ENCODE peak calls at places on chromosomes 6 and 20, in nine cellular contexts. R, C, T, N, A, Y, K, J and P are unnamed samples.

GRCh38 chr6:36033935-36034334 is 6.3 kb downstream of the MAPK14 start:
- DNase-seq in R (no peak), C (no peak), T (no peak), N (no peak), A (no peak), Y (no peak), K (peak; percentile 14), J (no peak), P (no peak)

GRCh38 chr20:56630086-56630493 is 984 bp downstream of the TFAP2C start:
- DNase-seq in R (peak; percentile 80), C (no peak), T (no peak), N (no peak), A (no peak), Y (no peak), K (no peak), J (peak; percentile 95), P (no peak)

GRCh38 chr6:3337521-3338350 is 79.0 kb downstream of the PSMG4 start:
- DNase-seq in R (no peak), C (no peak), T (no peak), N (no peak), A (no peak), Y (no peak), K (no peak), J (peak; percentile 73), P (no peak)

GRCh38 chr6:22025468-22026159 is 271.2 kb downstream of the PRL start:
- DNase-seq in R (peak; percentile 12), C (no peak), T (no peak), N (no peak), A (no peak), Y (no peak), K (no peak), J (peak; percentile 88), P (no peak)

GRCh38 chr6:5081182-5081581 is 4.0 kb upstream of the PPP1R3G start:
- DNase-seq in R (no peak), C (no peak), T (no peak), N (no peak), A (no peak), Y (no peak), K (no peak), J (no peak), P (no peak)

GRCh38 chr6:166572370-166573261 is 13.9 kb downstream of the RAMACL start:
- DNase-seq in R (peak; percentile 21), C (no peak), T (no peak), N (no peak), A (no peak), Y (no peak), K (no peak), J (peak; percentile 83), P (no peak)

GRCh38 chr6:42925248-42925857 is 3.9 kb upstream of the CNPY3 start:
- DNase-seq in R (no peak), C (no peak), T (no peak), N (no peak), A (no peak), Y (no peak), K (no peak), J (peak; percentile 67), P (no peak)

GRCh38 chr6:99602519-99603420 is 3.9 kb upstream of the PRDM13 start:
- DNase-seq in R (peak; percentile 47), C (no peak), T (no peak), N (no peak), A (no peak), Y (no peak), K (no peak), J (peak; percentile 79), P (no peak)

GRCh38 chr6:109715616-109716015 is 24.5 kb downstream of the FIG4 start:
- DNase-seq in R (no peak), C (no peak), T (no peak), N (no peak), A (no peak), Y (no peak), K (no peak), J (no peak), P (no peak)

GRCh38 chr6:109478222-109478805 is 4.7 kb downstream of the ZBTB24 start:
- DNase-seq in R (no peak), C (no peak), T (no peak), N (no peak), A (no peak), Y (no peak), K (no peak), J (no peak), P (no peak)

GRCh38 chr20:37781626-37782025 is 87.8 kb downstream of the CTNNBL1 start:
- DNase-seq in R (no peak), C (no peak), T (no peak), N (no peak), A (no peak), Y (no peak), K (no peak), J (no peak), P (no peak)

GRCh38 chr20:53800883-53801604 is 207.4 kb upstream of the ZNF217 start:
- DNase-seq in R (no peak), C (no peak), T (no peak), N (no peak), A (no peak), Y (peak; percentile 25), K (no peak), J (peak; percentile 61), P (no peak)

GRCh38 chr20:63223121-63223825 is 7.3 kb upstream of the YTHDF1 start:
- DNase-seq in R (peak; percentile 65), C (peak; percentile 17), T (no peak), N (no peak), A (no peak), Y (peak; percentile 68), K (no peak), J (peak; percentile 89), P (peak; percentile 20)

GRCh38 chr20:38890497-38890818 is 35.8 kb upstream of the FAM83D start:
- DNase-seq in R (no peak), C (no peak), T (no peak), N (no peak), A (no peak), Y (no peak), K (no peak), J (no peak), P (no peak)

GRCh38 chr20:24785141-24785924 is 163.7 kb upstream of the CST7 start:
- DNase-seq in R (no peak), C (no peak), T (no peak), N (peak; percentile 54), A (no peak), Y (no peak), K (no peak), J (no peak), P (peak; percentile 67)

GRCh38 chr20:54137115-54137514 is 36.7 kb downstream of the CYP24A1 start:
- DNase-seq in R (no peak), C (no peak), T (no peak), N (no peak), A (no peak), Y (no peak), K (no peak), J (no peak), P (peak; percentile 85)

GRCh38 chr6:56671651-56672461 is 29.2 kb upstream of the DST start:
- DNase-seq in R (no peak), C (no peak), T (no peak), N (peak; percentile 75), A (no peak), Y (peak; percentile 91), K (no peak), J (peak; percentile 48), P (no peak)